ENCODE peak calls at places on chromosomes 2 and 18, in four cellular contexts. K is brain microvascular endothelial cell, G is hepatocyte, V is breast epithelium. X is an unnamed sample.

GRCh38 chr2:130864830-130865229 is 28.1 kb downstream of the ARHGEF4 start:
- DNase-seq in K (peak), G (peak), V (no peak), X (no peak)

GRCh38 chr2:204645018-204645775 is 99.9 kb downstream of the PARD3B start:
- DNase-seq in V (no peak), K (peak), G (no peak), X (no peak)

GRCh38 chr2:64681479-64681967 is 27.8 kb upstream of the SERTAD2 start:
- DNase-seq in V (no peak), G (no peak), K (no peak), X (no peak)

GRCh38 chr18:35573531-35573930 is 8.0 kb upstream of the GALNT1 start:
- DNase-seq in K (no peak), G (no peak), V (no peak), X (no peak)

GRCh38 chr2:101617786-101618185 is 79.7 kb upstream of the MAP4K4 start:
- DNase-seq in G (no peak), V (no peak), K (peak), X (no peak)

GRCh38 chr2:149902104-149902503 is 314.5 kb upstream of the MMADHC start:
- DNase-seq in G (no peak), K (no peak), V (no peak), X (no peak)

GRCh38 chr18:30265190-30265589 is 777.4 kb downstream of the DSC3 start:
- DNase-seq in K (no peak), G (no peak), V (no peak), X (no peak)

GRCh38 chr2:138948070-138948539 is 167.9 kb upstream of the NXPH2 start:
- DNase-seq in K (peak), G (peak), V (no peak), X (no peak)

GRCh38 chr2:207473866-207474251 is 55.9 kb upstream of the CREB1 start:
- DNase-seq in G (no peak), V (no peak), K (no peak), X (no peak)

GRCh38 chr2:85769987-85770362 is 16.2 kb downstream of the ATOH8 start:
- DNase-seq in K (no peak), G (no peak), V (no peak), X (no peak)

GRCh38 chr2:98093146-98093545 is 6.2 kb downstream of the VWA3B start:
- DNase-seq in V (no peak), K (no peak), G (no peak), X (no peak)

GRCh38 chr2:11745613-11746375 is 638 bp upstream of the LPIN1 start:
- DNase-seq in G (no peak), V (no peak), K (no peak), X (no peak)
- TF ChIP-seq CTCF in G (no peak), V (no peak), K (no peak), X (no peak)

DNA sequence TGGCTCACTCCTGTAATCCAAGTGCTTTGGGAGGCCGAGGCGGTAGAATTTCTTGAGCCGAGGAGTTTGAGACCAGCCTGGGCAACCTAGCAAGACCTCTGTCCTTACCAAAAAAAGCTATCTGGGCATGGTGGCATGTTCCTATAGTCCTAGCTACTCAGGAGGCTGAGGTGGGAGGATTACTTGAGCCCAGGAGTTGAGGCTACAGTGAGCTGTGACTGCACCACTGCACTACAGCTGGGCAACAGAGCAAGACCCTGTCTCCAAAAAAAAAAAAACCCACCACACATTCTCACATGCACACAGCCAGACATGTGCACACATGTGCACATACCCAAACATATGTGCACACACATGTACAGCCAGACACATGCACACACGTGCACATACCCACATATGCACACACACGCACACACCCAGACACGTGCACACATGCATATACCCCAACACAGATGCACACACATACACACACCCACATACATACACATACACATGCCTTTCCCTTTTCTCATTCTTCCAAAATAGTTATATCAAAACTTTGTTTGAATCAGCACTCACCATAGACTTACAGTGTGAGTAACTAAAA is 14.2 kb downstream of the GREB1 start:
- DNase-seq in V (no peak), G (no peak), K (no peak), X (no peak)
- H3K27ac ChIP-seq in V (no peak), G (no peak), K (no peak), X (no peak)

GRCh38 chr2:126972272-126972626 is 73.6 kb downstream of the TEX51 start:
- DNase-seq in K (no peak), V (no peak), G (no peak), X (no peak)
- TF ChIP-seq CTCF in K (no peak), V (peak), G (no peak), X (peak)

GRCh38 chr2:119723121-119723635 is 36.5 kb upstream of the PTPN4 start:
- DNase-seq in G (no peak), V (no peak), K (no peak), X (no peak)
- H3K27ac ChIP-seq in G (no peak), V (no peak), K (no peak), X (no peak)

GRCh38 chr2:239625913-239626734 is 225.3 kb upstream of the HDAC4 start:
- DNase-seq in G (no peak), K (no peak), V (no peak), X (no peak)
- TF ChIP-seq CTCF in G (no peak), K (no peak), V (no peak), X (no peak)

DNA sequence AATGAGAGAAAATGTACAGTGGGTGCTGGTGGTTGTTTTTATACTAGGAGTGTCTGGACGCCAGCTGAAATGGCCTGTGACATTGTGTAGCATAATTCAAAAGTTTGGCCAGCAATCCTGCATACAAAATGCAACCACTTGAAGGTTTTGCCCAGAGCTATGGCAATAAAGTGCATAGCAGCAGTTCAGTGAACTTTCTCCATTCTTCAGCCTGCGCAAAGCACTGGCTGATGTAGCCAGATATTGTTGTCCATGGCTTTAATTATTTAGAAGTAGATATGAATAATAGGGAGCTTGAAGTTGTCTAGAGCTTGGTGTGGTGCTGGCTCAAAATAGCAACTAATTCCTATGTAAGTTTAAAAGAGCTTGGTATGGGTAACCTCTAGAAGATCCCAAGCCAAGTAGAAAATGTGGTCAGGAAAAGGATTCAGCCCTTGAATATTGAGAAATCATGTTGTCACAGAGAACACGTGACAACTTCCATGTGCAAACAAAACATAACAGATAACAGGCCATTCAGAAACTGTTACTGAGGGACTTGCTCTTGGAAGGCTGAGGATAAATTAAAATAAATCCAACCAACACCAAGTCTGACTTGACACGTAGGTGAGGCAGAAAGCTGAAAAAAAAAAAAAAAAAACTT is 33.4 kb upstream of the PGAP1 start:
- DNase-seq in K (no peak), G (peak), V (no peak), X (no peak)
- H3K27ac ChIP-seq in K (no peak), G (peak), V (no peak), X (no peak)

DNA sequence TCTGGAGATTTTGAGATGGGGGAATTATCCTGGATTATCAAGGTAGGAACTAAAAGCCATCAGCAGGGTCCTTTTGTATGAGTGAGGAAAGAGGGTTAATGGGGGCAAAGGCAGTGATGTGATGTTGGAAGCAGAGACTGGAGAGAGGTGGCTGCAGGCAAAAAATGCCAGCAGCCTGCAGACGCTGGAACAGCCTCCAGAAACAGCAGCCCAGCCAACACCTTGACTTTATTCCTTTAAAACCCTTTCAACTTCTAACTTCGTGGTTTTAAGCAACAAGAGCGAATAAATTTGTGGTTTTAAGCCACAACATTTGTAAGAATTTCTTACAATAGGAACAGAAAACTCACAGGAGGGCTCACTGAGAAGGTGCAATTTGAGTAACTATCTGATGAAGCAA is 523.1 kb upstream of the HS6ST1 start:
- DNase-seq in V (no peak), K (no peak), G (no peak), X (no peak)
- TF ChIP-seq CTCF in V (no peak), K (no peak), G (no peak), X (no peak)

GRCh38 chr2:216871333-216871934 is 11.6 kb upstream of the TNP1 start:
- DNase-seq in K (no peak), G (peak), V (no peak), X (no peak)
- H3K27ac ChIP-seq in K (no peak), G (peak), V (no peak), X (no peak)

X was measured in left lung.